ENCODE peak calls at places on chromosomes 4 and X, in ten cellular contexts. K is adipocyte; B is stimulated activated CD8-positive, alpha-beta memory T cell treated with anti-CD3 and anti-CD28 coated beads, Interleukin-15, amount 100 ng/mL, for 24 hours; L is T-helper 9 cell; S is SK-MEL-5; X is NCI-H69; N is brain microvascular endothelial cell; Z is left ventricle myocardium inferior; T is ACHN; F is mesothelial cell of epicardium. Q is an unnamed sample.

GRCh38 chr4:66681962-66682361 is 863.3 kb downstream of the CENPC start:
- DNase-seq in K (peak), B (no peak), L (no peak), S (no peak), X (peak), N (no peak), Z (no peak), T (no peak), F (no peak), Q (peak)

GRCh38 chrX:139106111-139106510 is 394.6 kb upstream of the FGF13 start:
- DNase-seq in K (no peak), B (no peak), L (no peak), S (no peak), X (no peak), N (no peak), Z (no peak), T (no peak), F (no peak), Q (peak)

GRCh38 chr4:153209410-153209809 is 5.2 kb downstream of the TRIM2 start:
- DNase-seq in K (no peak), B (no peak), L (no peak), S (no peak), X (peak), N (no peak), Z (no peak), T (no peak), F (no peak), Q (no peak)

GRCh38 chr4:13640149-13640671 is 12.7 kb upstream of the BOD1L1 start:
- DNase-seq in K (peak), B (no peak), L (no peak), S (peak), X (peak), N (peak), Z (no peak), T (no peak), F (no peak), Q (peak)

GRCh38 chr4:13541720-13542576 is 2.4 kb downstream of the NKX3-2 start:
- DNase-seq in K (no peak), B (no peak), L (no peak), S (no peak), X (no peak), N (no peak), Z (no peak), T (no peak), F (no peak), Q (no peak)

GRCh38 chr4:89303177-89303576 is 4.4 kb downstream of the GPRIN3 start:
- DNase-seq in K (no peak), B (no peak), L (no peak), S (peak), X (peak), N (no peak), Z (no peak), T (no peak), F (no peak), Q (no peak)

GRCh38 chrX:1727531-1728027 is 112.7 kb downstream of the ASMT start:
- DNase-seq in K (peak), B (no peak), L (no peak), S (no peak), X (peak), N (peak), Z (no peak), T (peak), F (peak), Q (no peak)

GRCh38 chrX:127877358-127877757 is 174.8 kb downstream of the ACTRT1 start:
- DNase-seq in K (no peak), B (no peak), L (no peak), S (no peak), X (no peak), N (no peak), Z (no peak), T (no peak), F (no peak), Q (peak)

GRCh38 chrX:10519761-10520160 is 100.6 kb downstream of the MID1 start:
- DNase-seq in K (peak), B (no peak), L (no peak), S (no peak), X (no peak), N (no peak), Z (no peak), T (no peak), F (no peak), Q (peak)

GRCh38 chrX:2794336-2794735 is 34.4 kb upstream of the GYG2 start:
- DNase-seq in K (no peak), B (no peak), L (no peak), S (no peak), X (no peak), N (no peak), Z (no peak), T (no peak), F (no peak), Q (no peak)

GRCh38 chr4:16196482-16197393 is 29.5 kb downstream of the TAPT1 start:
- DNase-seq in K (peak), B (no peak), L (no peak), S (peak), X (peak), N (peak), Z (no peak), T (peak), F (no peak), Q (peak)

GRCh38 chrX:74509989-74510388 is 88.7 kb downstream of the SLC16A2 start:
- DNase-seq in K (no peak), B (no peak), L (no peak), S (no peak), X (no peak), N (no peak), Z (no peak), T (no peak), F (no peak), Q (no peak)

GRCh38 chrX:47623540-47624027 is 3.9 kb upstream of the SYN1 start:
- DNase-seq in K (peak), B (peak), L (peak), S (peak), X (peak), N (peak), Z (peak), T (peak), F (peak), Q (peak)

Q was measured in fibroblast of pulmonary artery.